ENCODE peak calls at places on chromosomes 7 and 10, in eight cellular contexts. R is cardiac muscle cell, S is endothelial cell of umbilical vein, G is fibroblast of lung, B is BE2C, E is tibial nerve, D is PC-9, A is MM.1S. N is an unnamed sample. For H3K36me3, the result is how much of the 10 kb centered on the place peaks cover.

GRCh38 chr7:109343662-109344061 is 774.0 kb downstream of the DNAJB9 start:
- DNase-seq in A (no peak), G (peak), R (no peak), B (no peak), S (no peak), E (no peak), D (no peak), N (no peak)

GRCh38 chr10:127527891-127528290 is 21.2 kb upstream of the NPS start:
- DNase-seq in A (no peak), R (no peak), D (no peak), B (no peak), E (no peak), S (no peak), G (no peak), N (peak)

GRCh38 chr7:99651290-99651689 is 28.5 kb downstream of the CYP3A5 start:
- DNase-seq in G (no peak), E (no peak), A (no peak), B (no peak), D (no peak), S (no peak), R (no peak), N (no peak)

GRCh38 chr7:132437730-132438129 is 138.5 kb downstream of the PLXNA4 start:
- DNase-seq in B (no peak), A (no peak), S (peak), E (no peak), G (no peak), D (no peak), R (peak), N (peak)

GRCh38 chr10:112562803-112563663 is 116.0 kb downstream of the VTI1A start:
- DNase-seq in D (no peak), A (no peak), E (no peak), R (no peak), B (no peak), S (no peak), G (peak), N (no peak)

GRCh38 chr7:64307254-64308018 is 6.3 kb upstream of the ZNF736 start:
- DNase-seq in B (peak), D (peak), G (peak), R (peak), S (peak), E (peak), A (peak), N (peak)

GRCh38 chr10:123538401-123539320 is 127.5 kb upstream of the GPR26 start:
- DNase-seq in S (no peak), G (no peak), E (no peak), A (no peak), B (no peak), R (no peak), D (no peak), N (no peak)

GRCh38 chr10:58064714-58065528 is 202.8 kb downstream of the IPMK start:
- DNase-seq in A (peak), D (no peak), S (peak), E (peak), B (peak), R (peak), G (peak), N (peak)

GRCh38 chr10:44033008-44033407 is 351.9 kb downstream of the CXCL12 start:
- DNase-seq in B (no peak), G (peak), E (no peak), R (no peak), D (no peak), S (no peak), A (no peak), N (no peak)

GRCh38 chr10:34134602-34135001 is 680.5 kb downstream of the PARD3 start:
- DNase-seq in E (no peak), D (no peak), B (no peak), G (no peak), A (no peak), R (no peak), S (no peak), N (no peak)

GRCh38 chr7:901388-902154 is 25.2 kb downstream of the GET4 start:
- DNase-seq in D (peak), A (no peak), E (peak), G (peak), R (peak), B (peak), S (peak), N (peak)

GRCh38 chr10:10777279-10777678 is 240.4 kb upstream of the CELF2 start:
- DNase-seq in R (no peak), G (peak), S (no peak), E (no peak), A (no peak), D (no peak), B (no peak), N (no peak)

GRCh38 chr10:10777723-10778122 is 239.9 kb upstream of the CELF2 start:
- DNase-seq in R (no peak), A (peak), B (no peak), D (no peak), E (no peak), G (no peak), S (no peak), N (no peak)

GRCh38 chr10:10778959-10779358 is 238.7 kb upstream of the CELF2 start:
- DNase-seq in R (no peak), S (no peak), G (no peak), D (no peak), E (no peak), A (no peak), B (no peak), N (no peak)

GRCh38 chr10:10774416-10774815 is 243.3 kb upstream of the CELF2 start:
- DNase-seq in S (no peak), B (no peak), D (no peak), E (no peak), G (no peak), R (no peak), A (no peak), N (no peak)

DNA sequence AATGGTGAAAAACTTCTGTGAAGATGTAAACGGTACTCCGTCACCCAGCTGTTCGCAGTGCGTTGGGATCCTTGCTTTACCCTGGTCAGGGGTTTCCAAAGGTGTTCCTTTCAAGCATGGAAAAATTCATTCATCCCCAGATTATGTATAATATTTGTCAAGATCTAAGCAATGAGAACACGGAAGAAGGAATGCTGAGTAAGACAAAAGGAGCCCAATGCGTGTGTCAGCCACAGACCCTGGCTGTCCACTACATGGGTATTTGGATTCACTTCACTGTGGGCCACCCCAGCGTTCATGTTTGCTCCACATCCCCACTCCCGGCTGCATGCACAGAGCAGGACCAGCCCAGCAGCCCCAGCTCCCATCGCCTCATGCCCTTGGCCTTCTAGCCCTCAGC is 241.3 kb upstream of the CELF2 start:
- DNase-seq in R (no peak), D (no peak), G (no peak), S (no peak), E (no peak), A (no peak), B (no peak), N (no peak)
- H3K36me3 ChIP-seq in R (under half), D (under half), G (under half), S (under half), E (under half), A (under half), B (under half), N (under half)

DNA sequence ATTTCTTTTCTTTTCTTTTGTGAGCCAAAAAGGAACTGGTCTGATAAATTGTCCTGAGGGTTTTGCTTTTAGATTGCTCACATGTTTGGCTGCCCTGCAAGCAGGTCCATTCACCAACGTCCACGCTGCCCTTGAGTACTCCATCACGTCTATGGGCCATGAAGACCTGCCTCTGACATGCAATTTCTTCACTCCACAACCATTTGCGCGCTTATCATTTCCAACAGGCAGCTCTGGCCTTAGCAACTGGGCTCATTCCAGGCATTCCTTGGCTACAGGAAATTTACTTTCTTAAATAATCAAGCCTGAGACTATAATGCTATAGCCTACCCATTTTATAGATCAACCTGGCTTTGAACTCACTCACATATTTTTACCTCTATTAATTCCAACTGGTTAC is 408.3 kb upstream of the C7orf33 start:
- DNase-seq in R (peak), S (no peak), E (no peak), D (no peak), B (no peak), A (no peak), G (no peak), N (no peak)
- H3K4me3 ChIP-seq in R (no peak), S (no peak), E (no peak), D (no peak), B (no peak), A (no peak), G (no peak), N (no peak)

DNA sequence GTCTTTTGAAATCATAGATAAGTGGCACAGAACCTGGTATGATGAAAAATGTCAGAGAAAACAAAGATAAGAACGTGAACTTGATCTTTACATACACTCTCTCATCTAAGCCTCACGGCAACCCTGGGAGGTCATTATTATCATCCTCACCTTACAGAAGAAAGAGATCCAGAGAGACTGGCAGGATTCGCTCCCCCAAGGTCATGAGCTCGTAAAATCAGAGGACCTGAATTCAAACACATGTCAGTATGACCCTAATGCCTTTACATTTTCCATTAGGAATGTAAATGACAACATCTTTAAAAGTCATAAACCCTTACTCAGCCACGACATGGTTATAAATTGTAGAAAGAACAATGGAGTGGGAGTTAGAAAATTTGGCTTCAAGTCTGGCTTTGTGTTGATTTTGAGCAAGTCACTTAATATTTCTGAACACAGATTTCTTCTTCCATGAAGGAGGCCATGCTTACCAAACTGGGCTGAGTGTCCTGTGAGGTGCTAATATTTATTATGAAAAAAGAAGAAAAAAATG is 35.9 kb downstream of the HIPK2 start:
- DNase-seq in S (peak), G (no peak), A (no peak), R (no peak), E (no peak), B (no peak), D (no peak), N (no peak)
- H3K36me3 ChIP-seq in S (under half), G (under half), A (under half), R (under half), E (under half), B (under half), D (under half), N (under half)

DNA sequence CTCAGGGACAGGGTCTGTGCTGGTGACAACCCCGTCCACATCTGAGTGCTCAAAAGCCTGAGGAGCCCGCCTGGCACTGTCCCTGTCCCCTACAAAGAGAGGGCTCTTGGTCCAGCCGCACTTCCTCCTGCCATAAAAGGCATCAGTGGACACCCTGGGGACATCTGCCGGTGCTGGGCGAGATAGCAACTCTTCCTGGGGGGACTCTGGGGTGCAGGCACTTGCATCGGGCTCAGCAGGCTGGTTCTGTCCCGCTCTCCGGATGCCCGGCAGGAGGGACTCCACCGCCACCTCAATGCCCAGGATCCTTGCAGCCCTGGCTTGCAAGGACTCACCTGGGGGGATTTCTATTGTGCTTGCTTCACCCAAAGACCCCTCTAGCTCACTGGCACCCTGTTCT is 32.8 kb downstream of the JCAD start:
- DNase-seq in S (no peak), R (no peak), D (no peak), B (no peak), A (no peak), G (no peak), E (no peak), N (no peak)
- H3K4me3 ChIP-seq in S (no peak), R (no peak), D (no peak), B (no peak), A (peak), G (no peak), E (no peak), N (no peak)

GRCh38 chr7:2654059-2654458 is 22.3 kb downstream of the TTYH3 start:
- DNase-seq in S (no peak), G (no peak), A (no peak), B (no peak), R (no peak), D (no peak), E (no peak), N (no peak)

GRCh38 chr7:2652736-2653060 is 20.9 kb downstream of the TTYH3 start:
- DNase-seq in D (no peak), S (no peak), E (no peak), R (no peak), B (no peak), A (no peak), G (no peak), N (no peak)

GRCh38 chr7:2650451-2650850 is 18.7 kb downstream of the TTYH3 start:
- DNase-seq in A (no peak), E (no peak), R (no peak), S (no peak), G (no peak), D (no peak), B (no peak), N (no peak)

GRCh38 chr7:2651336-2651735 is 19.6 kb downstream of the TTYH3 start:
- DNase-seq in E (no peak), S (no peak), G (no peak), A (no peak), R (peak), D (no peak), B (peak), N (no peak)

DNA sequence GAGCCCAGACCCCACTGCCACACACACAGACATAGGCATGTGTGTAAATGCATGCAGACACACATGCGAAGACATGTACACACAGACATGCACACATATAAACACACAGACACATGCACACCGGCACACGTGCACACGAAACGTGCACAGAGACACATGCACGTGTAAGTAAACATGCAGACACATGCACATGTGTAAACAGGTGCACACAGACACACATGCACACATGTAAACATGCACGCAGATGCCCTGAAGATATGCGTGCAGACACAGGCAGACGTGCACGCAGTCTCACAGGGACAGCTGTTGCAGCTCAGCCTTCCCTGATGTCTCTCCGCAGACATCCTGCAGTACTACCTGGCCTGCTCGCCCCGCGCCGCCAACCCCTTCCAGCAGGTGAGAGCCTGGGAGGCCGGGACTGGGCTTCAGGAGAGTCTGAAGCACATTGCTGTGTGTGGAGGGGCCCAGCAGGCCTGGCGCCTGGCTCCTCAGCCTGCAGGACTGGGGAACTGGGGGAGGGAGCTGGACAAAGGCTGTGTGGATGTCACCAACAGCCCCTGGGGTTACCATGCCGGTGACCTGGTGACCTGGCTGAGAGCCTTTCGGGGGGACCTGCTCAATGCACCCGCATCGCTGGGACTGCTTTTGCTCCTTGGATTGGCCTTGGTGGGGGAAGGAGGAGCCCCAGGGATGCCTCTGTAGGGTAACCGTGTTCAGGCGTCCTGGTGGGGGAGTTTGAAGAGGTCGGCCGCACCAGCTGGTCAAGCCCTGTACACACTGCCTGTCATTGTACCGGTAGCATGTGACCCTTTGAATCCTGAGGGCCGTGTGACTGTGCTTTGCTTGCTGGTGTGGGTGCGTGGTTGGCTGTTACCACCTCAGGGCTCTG is 20.3 kb downstream of the TTYH3 start:
- DNase-seq in R (no peak), A (no peak), G (no peak), D (no peak), B (no peak), E (no peak), S (no peak), N (no peak)
- H3K36me3 ChIP-seq in R (under half), A (under half), G (under half), D (under half), B (under half), E (under half), S (under half), N (under half)